ENCODE peak calls at places on chromosomes 7 and 10, in nine cellular contexts. U is fibroblast of the aortic adventitia, Z is posterior cingulate gyrus, Y is kidney glomerular epithelial cell, R is HFFc6, A is colonic mucosa, P is MM.1S, X is GM12891, H is HFF-Myc. B is an unnamed sample.

GRCh38 chr7:121385800-121386179 is 10.3 kb downstream of the FAM3C start:
- DNase-seq in U (no peak), Z (no peak), Y (no peak), R (no peak), A (no peak), P (peak), X (no peak), H (no peak), B (no peak)

GRCh38 chr7:14071045-14071444 is 81.6 kb upstream of the ETV1 start:
- DNase-seq in U (no peak), Z (no peak), Y (no peak), R (no peak), A (no peak), P (no peak), X (no peak), H (no peak), B (no peak)

GRCh38 chr7:119123326-119123725 is 898.8 kb downstream of the ANKRD7 start:
- DNase-seq in U (no peak), Z (no peak), Y (no peak), R (no peak), A (no peak), P (no peak), X (no peak), H (no peak), B (no peak)

GRCh38 chr10:23053036-23053435 is 42.3 kb upstream of the MSRB2 start:
- DNase-seq in U (peak), Z (no peak), Y (no peak), R (no peak), A (no peak), P (no peak), X (no peak), H (no peak), B (no peak)

GRCh38 chr7:154929006-154929726 is 73.8 kb downstream of the PAXIP1 start:
- DNase-seq in U (peak), Z (no peak), Y (no peak), R (no peak), A (peak), P (no peak), X (no peak), H (no peak), B (no peak)

GRCh38 chr7:51949726-51950644 is 633.4 kb upstream of the COBL start:
- DNase-seq in U (no peak), Z (no peak), Y (no peak), R (no peak), A (no peak), P (no peak), X (no peak), H (no peak), B (no peak)

GRCh38 chr10:109343293-109343692 is 580.0 kb downstream of the XPNPEP1 start:
- DNase-seq in U (no peak), Z (no peak), Y (peak), R (peak), A (no peak), P (peak), X (no peak), H (peak), B (no peak)

GRCh38 chr7:23334482-23335056 is 35.4 kb downstream of the MALSU1 start:
- DNase-seq in U (peak), Z (no peak), Y (peak), R (peak), A (peak), P (no peak), X (no peak), H (peak), B (no peak)

GRCh38 chr7:142808802-142809583 is 38.2 kb downstream of the PRSS2 start:
- DNase-seq in U (no peak), Z (no peak), Y (no peak), R (peak), A (peak), P (peak), X (no peak), H (no peak), B (peak)

GRCh38 chr10:100469756-100470155 is 6.9 kb downstream of the WNT8B start:
- DNase-seq in U (no peak), Z (no peak), Y (no peak), R (no peak), A (no peak), P (no peak), X (no peak), H (no peak), B (no peak)

GRCh38 chr10:33139191-33139646 is 181.2 kb upstream of the ITGB1 start:
- DNase-seq in U (no peak), Z (no peak), Y (no peak), R (no peak), A (no peak), P (no peak), X (no peak), H (no peak), B (peak)

GRCh38 chr10:125060851-125061556 is 99.4 kb downstream of the CTBP2 start:
- DNase-seq in U (peak), Z (peak), Y (peak), R (peak), A (peak), P (no peak), X (no peak), H (no peak), B (peak)

GRCh38 chr10:117663750-117664149 is 121.2 kb downstream of the EMX2 start:
- DNase-seq in U (peak), Z (no peak), Y (peak), R (no peak), A (no peak), P (no peak), X (peak), H (peak), B (no peak)

GRCh38 chr7:55065079-55065478 is 46.3 kb downstream of the EGFR start:
- DNase-seq in U (peak), Z (no peak), Y (peak), R (peak), A (no peak), P (no peak), X (no peak), H (peak), B (no peak)

GRCh38 chr7:154842608-154843007 is 160.3 kb downstream of the PAXIP1 start:
- DNase-seq in U (no peak), Z (no peak), Y (no peak), R (no peak), A (no peak), P (no peak), X (no peak), H (no peak), B (no peak)

B was measured in stimulated activated effector memory CD8-positive, alpha-beta T cell treated with anti-CD3 and anti-CD28 coated beads, Interleukin-12 subunit alpha, Interleukin-12 subunit beta, amount 100 ng/mL, for 72 hours.